ENCODE peak calls at places on chromosomes 7 and 10, in nine cellular contexts. P, E, H, L, Y, B, W, D and K are unnamed samples.

GRCh38 chr7:41745451-41745850 is 42.6 kb upstream of the INHBA start:
- DNase-seq in P (no peak), E (no peak), H (no peak), L (no peak), Y (no peak), B (no peak), W (no peak), D (no peak), K (no peak)

GRCh38 chr10:21372651-21373410 is 152.7 kb downstream of the SKIDA1 start:
- DNase-seq in P (no peak), E (peak), H (peak), L (no peak), Y (peak), B (no peak), W (no peak), D (peak), K (no peak)

GRCh38 chr7:138374119-138374693 is 85.9 kb upstream of the TRIM24 start:
- DNase-seq in P (no peak), E (no peak), H (no peak), L (no peak), Y (no peak), B (no peak), W (no peak), D (no peak), K (no peak)

GRCh38 chr10:47261121-47261520 is 38.9 kb upstream of the GDF10 start:
- DNase-seq in P (no peak), E (no peak), H (no peak), L (no peak), Y (no peak), B (peak), W (no peak), D (no peak), K (no peak)

GRCh38 chr7:125602441-125602840 is 672.8 kb upstream of the POT1 start:
- DNase-seq in P (no peak), E (no peak), H (no peak), L (no peak), Y (no peak), B (no peak), W (no peak), D (no peak), K (no peak)

GRCh38 chr10:24652381-24652957 is 71.2 kb downstream of the ARHGAP21 start:
- DNase-seq in P (no peak), E (no peak), H (no peak), L (no peak), Y (no peak), B (no peak), W (no peak), D (no peak), K (no peak)

GRCh38 chr7:30433506-30433905 is 45.1 kb downstream of the NOD1 start:
- DNase-seq in P (no peak), E (no peak), H (no peak), L (no peak), Y (no peak), B (no peak), W (no peak), D (peak), K (no peak)

GRCh38 chr7:66741706-66742053 is 1.1 kb downstream of the RABGEF1 start:
- DNase-seq in P (no peak), E (no peak), H (no peak), L (no peak), Y (no peak), B (no peak), W (no peak), D (no peak), K (no peak)

GRCh38 chr10:20778008-20778757 is 118.9 kb downstream of the NEBL start:
- DNase-seq in P (no peak), E (no peak), H (no peak), L (no peak), Y (no peak), B (no peak), W (no peak), D (no peak), K (no peak)

GRCh38 chr7:27141138-27141537 is 2.3 kb downstream of the HOXA5 start:
- DNase-seq in P (no peak), E (no peak), H (no peak), L (no peak), Y (no peak), B (no peak), W (no peak), D (no peak), K (no peak)

GRCh38 chr10:16728266-16728665 is 89.0 kb downstream of the RSU1 start:
- DNase-seq in P (no peak), E (no peak), H (no peak), L (no peak), Y (no peak), B (no peak), W (no peak), D (no peak), K (no peak)

GRCh38 chr10:46026106-46026505 is 4.3 kb downstream of the NCOA4 start:
- DNase-seq in P (no peak), E (no peak), H (no peak), L (no peak), Y (no peak), B (no peak), W (no peak), D (no peak), K (no peak)

GRCh38 chr10:76902949-76903348 is 734.7 kb downstream of the KCNMA1 start:
- DNase-seq in P (peak), E (peak), H (peak), L (no peak), Y (peak), B (no peak), W (peak), D (no peak), K (peak)

GRCh38 chr10:79449181-79450146 is 4.0 kb upstream of the ZCCHC24 start:
- DNase-seq in P (no peak), E (no peak), H (no peak), L (no peak), Y (peak), B (no peak), W (peak), D (no peak), K (no peak)

GRCh38 chr7:86091369-86091768 is 552.3 kb upstream of the GRM3 start:
- DNase-seq in P (no peak), E (no peak), H (no peak), L (no peak), Y (no peak), B (no peak), W (no peak), D (no peak), K (no peak)